ENCODE peak calls at places on chromosomes 5 and 9, in four cellular contexts. M is H1, W is GM12878, U is HepG2. F is an unnamed sample.

GRCh38 chr5:154714271-154714986 is 40.7 kb upstream of the LARP1 start:
- DNase-seq in M (no peak), W (peak; percentile 32), U (peak; percentile 66), F (no peak)

GRCh38 chr5:139690385-139691274 is 42.5 kb downstream of the CXXC5 start:
- DNase-seq in M (peak; percentile 48), W (no peak), U (no peak), F (no peak)

GRCh38 chr9:33311953-33312352 is 21.6 kb downstream of the NFX1 start:
- DNase-seq in M (no peak), W (no peak), U (no peak), F (no peak)

GRCh38 chr5:164252-164651 is 27.0 kb upstream of the LRRC14B start:
- DNase-seq in M (no peak), W (no peak), U (no peak), F (no peak)

GRCh38 chr5:141513021-141513626 is 24.2 kb downstream of the PCDHGC5 start:
- DNase-seq in M (peak; percentile 70), W (no peak), U (no peak), F (no peak)

GRCh38 chr5:68299575-68299974 is 84.0 kb downstream of the PIK3R1 start:
- DNase-seq in M (no peak), W (no peak), U (no peak), F (no peak)

GRCh38 chr9:15211160-15211993 is 95.6 kb downstream of the TTC39B start:
- DNase-seq in M (peak; percentile 74), W (peak; percentile 30), U (peak; percentile 70), F (peak; percentile 77)

GRCh38 chr5:143275871-143276363 is 127.6 kb downstream of the NR3C1 start:
- DNase-seq in M (no peak), W (no peak), U (no peak), F (no peak)

GRCh38 chr5:51471642-51472041 is 88.4 kb downstream of the ISL1 start:
- DNase-seq in M (no peak), W (no peak), U (no peak), F (no peak)

GRCh38 chr5:127203818-127204217 is 86.8 kb upstream of the MEGF10 start:
- DNase-seq in M (no peak), W (no peak), U (no peak), F (no peak)

GRCh38 chr9:7452378-7452777 is 347.2 kb downstream of the DMAC1 start:
- DNase-seq in M (no peak), W (no peak), U (no peak), F (no peak)

GRCh38 chr9:108217601-108218190 is 638.1 kb downstream of the ACTL7B start:
- DNase-seq in M (no peak), W (no peak), U (no peak), F (no peak)

GRCh38 chr5:16456103-16456832 is 9.3 kb downstream of the ZNF622 start:
- DNase-seq in M (no peak), W (no peak), U (peak; percentile 48), F (peak; percentile 54)

GRCh38 chr5:163342301-163342700 is 95.1 kb upstream of the CCNG1 start:
- DNase-seq in M (no peak), W (no peak), U (no peak), F (no peak)

GRCh38 chr9:28032178-28032532 is 458.9 kb upstream of the C9orf72 start:
- DNase-seq in M (no peak), W (no peak), U (no peak), F (no peak)

GRCh38 chr9:36731068-36731467 is 158.4 kb downstream of the MELK start:
- DNase-seq in M (no peak), W (no peak), U (no peak), F (no peak)

GRCh38 chr9:36730414-36730813 is 157.7 kb downstream of the MELK start:
- DNase-seq in M (no peak), W (no peak), U (no peak), F (no peak)

GRCh38 chr9:36728651-36729520 is 156.2 kb downstream of the MELK start:
- DNase-seq in M (peak; percentile 99), W (peak; percentile 13), U (peak; percentile 54), F (peak; percentile 85)

GRCh38 chr9:36729902-36730301 is 157.2 kb downstream of the MELK start:
- DNase-seq in M (no peak), W (no peak), U (no peak), F (no peak)

GRCh38 chr9:36731576-36731975 is 158.9 kb downstream of the MELK start:
- DNase-seq in M (no peak), W (peak; percentile 19), U (no peak), F (no peak)
- TF ChIP-seq SUZ12 in M (no peak), W (no peak), U (no peak), F (no peak)

GRCh38 chr5:64453405-64453804 is 52.4 kb upstream of the RGS7BP start:
- DNase-seq in M (no peak), W (no peak), U (no peak), F (no peak)

DNA sequence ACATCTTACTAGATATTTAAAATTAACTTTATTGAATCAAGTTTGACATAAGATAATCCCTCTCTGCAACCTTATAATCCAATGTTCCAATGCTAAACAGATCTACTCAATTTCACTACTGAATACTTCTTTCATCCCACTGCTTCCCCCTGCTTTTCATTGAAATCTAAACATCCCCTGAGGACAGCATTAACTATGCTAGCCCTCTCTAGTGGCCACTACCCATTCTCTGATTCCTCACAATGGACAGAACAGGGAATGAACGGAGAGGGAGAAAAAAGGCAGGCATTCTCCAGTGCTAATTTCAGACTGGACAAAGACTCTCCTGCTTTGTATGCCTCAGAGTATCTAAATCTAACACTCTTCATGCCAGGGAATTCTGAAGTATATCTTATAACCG is 54.3 kb upstream of the RGS7BP start:
- DNase-seq in M (no peak), W (no peak), U (no peak), F (no peak)
- H3K9ac ChIP-seq in M (no peak overlapping the region), W (no peak overlapping the region), U (no peak overlapping the region), F (no peak overlapping the region)

GRCh38 chr9:90807006-90807405 is 5.4 kb downstream of the SYK start:
- DNase-seq in M (no peak), W (no peak), U (no peak), F (no peak)
- H3K4me1 ChIP-seq in M (no peaks in the 10 kb centered on the region), W (peaks cover 43% of the 10 kb centered on the region), U (no peaks in the 10 kb centered on the region), F (no peaks in the 10 kb centered on the region)

DNA sequence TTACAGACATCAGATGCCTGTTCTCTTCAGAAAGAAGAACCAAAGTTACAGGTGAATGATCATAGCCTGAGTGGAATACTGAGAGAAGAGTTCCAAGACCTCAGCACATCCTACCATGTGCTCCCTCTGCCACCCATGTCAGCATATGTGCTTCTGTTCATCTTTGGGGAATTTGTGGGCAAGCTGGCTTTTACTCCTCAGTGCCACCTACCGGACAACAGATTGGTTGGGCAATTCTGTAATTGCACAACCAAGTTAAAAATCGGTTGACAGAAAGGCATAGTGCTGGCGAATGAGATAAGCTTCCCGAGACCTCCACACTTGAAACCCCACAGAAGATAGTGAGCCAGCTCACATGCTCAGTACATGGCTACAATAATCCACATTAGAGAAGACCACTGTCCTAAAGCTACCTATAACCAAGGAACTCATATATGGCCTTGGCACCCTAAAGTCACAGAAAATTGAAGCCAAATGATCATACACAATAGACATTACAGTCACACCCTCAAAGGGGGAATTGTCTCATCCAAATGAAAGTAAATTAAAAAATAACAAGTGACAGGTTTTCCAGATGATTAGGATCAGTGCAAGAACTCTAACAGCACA is 1238.0 kb upstream of the NUDT12 start:
- DNase-seq in M (no peak), W (no peak), U (peak; percentile 26), F (no peak)
- TF ChIP-seq SUZ12 in M (no peak), W (no peak), U (no peak), F (no peak)

GRCh38 chr9:36143242-36143641 is 6.7 kb downstream of the GLIPR2 start:
- DNase-seq in M (no peak), W (no peak), U (no peak), F (no peak)
- H3K9ac ChIP-seq in M (no peak overlapping the region), W (peak overlapping the region; percentile 18), U (peak overlapping the region; percentile 23), F (no peak overlapping the region)

GRCh38 chr9:35518212-35518917 is 28.5 kb downstream of the RUSC2 start:
- DNase-seq in M (no peak), W (no peak), U (peak; percentile 96), F (peak; percentile 85)
- H3K4me1 ChIP-seq in M (no peaks in the 10 kb centered on the region), W (no peaks in the 10 kb centered on the region), U (peaks cover 66% of the 10 kb centered on the region), F (peaks cover 15% of the 10 kb centered on the region)

DNA sequence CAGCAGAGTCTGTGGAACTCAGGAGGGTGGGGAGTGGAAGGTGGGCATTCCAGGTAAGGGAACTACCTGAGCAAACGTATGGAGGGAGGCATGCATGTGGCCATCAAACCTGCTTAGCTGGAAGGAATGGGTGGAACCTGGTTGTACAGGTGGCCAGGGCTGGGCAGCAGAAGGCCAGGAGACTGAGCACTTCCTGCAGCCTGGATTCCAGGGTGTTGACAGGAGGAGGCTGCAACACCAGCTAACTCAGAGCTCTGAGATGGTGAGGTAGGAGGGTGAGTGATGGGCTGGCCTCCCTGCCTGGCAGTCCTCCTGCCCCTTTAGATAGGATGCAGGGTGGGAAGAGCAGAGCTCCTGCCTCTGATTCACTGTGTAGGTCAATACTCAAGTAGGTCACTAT is 92.5 kb upstream of the CPEB4 start:
- DNase-seq in M (no peak), W (no peak), U (no peak), F (no peak)
- TF ChIP-seq SUZ12 in M (no peak), W (no peak), U (no peak), F (no peak)

GRCh38 chr9:129435272-129435671 is 185.6 kb downstream of the C9orf50 start:
- DNase-seq in M (no peak), W (no peak), U (no peak), F (no peak)

GRCh38 chr9:129436751-129437625 is 183.9 kb downstream of the C9orf50 start:
- DNase-seq in M (no peak), W (no peak), U (no peak), F (no peak)

GRCh38 chr9:129439242-129439641 is 181.7 kb downstream of the C9orf50 start:
- DNase-seq in M (no peak), W (no peak), U (no peak), F (no peak)

GRCh38 chr9:129435996-129436676 is 184.8 kb downstream of the C9orf50 start:
- DNase-seq in M (no peak), W (no peak), U (no peak), F (no peak)

DNA sequence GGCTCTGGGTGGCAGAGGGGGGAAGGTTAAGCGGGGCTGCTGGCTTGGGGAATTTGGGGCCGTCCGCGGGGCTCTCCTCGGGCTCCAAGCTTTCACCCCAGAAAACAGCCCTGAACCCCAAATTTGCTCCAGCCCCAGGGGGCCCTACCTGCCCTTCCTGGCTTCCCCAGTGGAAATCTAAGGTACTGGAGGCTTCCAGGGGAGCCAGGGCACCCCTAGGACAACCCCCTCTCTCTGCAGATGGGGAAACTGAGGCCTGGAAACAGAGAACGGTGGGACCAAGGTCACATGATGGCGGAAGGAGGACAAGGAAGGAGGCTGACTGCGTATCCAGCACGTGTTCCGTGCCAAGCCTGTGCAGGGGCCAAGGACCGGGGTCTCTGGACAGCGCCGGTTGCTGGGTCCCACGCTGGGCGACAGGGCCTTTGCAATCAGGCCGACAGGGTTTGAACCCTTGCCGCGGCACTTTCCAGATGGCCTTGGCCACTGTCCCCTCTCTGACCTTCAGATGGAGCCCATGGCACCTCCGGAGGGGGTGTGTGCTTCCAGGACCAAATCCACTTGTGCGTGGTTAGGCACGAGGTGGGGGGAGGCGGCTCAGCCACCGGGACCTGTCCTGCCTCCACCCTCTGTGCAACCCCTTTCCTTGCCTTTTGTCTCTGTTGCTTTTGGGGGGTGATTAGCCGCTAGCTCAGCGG is 183.1 kb downstream of the C9orf50 start:
- DNase-seq in M (no peak), W (no peak), U (no peak), F (no peak)
- H3K9ac ChIP-seq in M (no peak overlapping the region), W (no peak overlapping the region), U (peak overlapping the region; percentile 1), F (peak overlapping the region; percentile 84)

F was measured in NT2/D1.